ENCODE peak calls at places on chromosomes 11 and 22, in four cellular contexts. T is trophoblast cell, L is ovary, I is A549. A is an unnamed sample.

GRCh38 chr11:118142809-118143208 is 9.8 kb downstream of the SCN4B start:
- DNase-seq in T (peak), L (no peak), I (no peak), A (no peak)

GRCh38 chr11:118088531-118088930 is 1.8 kb upstream of the SMIM35 start:
- DNase-seq in T (no peak), L (no peak), I (no peak), A (peak)

GRCh38 chr11:35546317-35546716 is 20.9 kb upstream of the PAMR1 start:
- DNase-seq in T (no peak), L (no peak), I (no peak), A (no peak)

GRCh38 chr11:28835790-28836189 is 727.6 kb downstream of the METTL15 start:
- DNase-seq in T (no peak), L (no peak), I (peak), A (no peak)

GRCh38 chr22:19036523-19037273 is 85.5 kb downstream of the DGCR2 start:
- DNase-seq in T (peak), L (no peak), I (peak), A (no peak)

GRCh38 chr11:19225599-19225998 is 15.1 kb downstream of the E2F8 start:
- DNase-seq in T (no peak), L (no peak), I (no peak), A (no peak)

GRCh38 chr11:9250139-9250582 is 15.0 kb downstream of the DENND5A start:
- DNase-seq in T (no peak), L (no peak), I (no peak), A (no peak)

GRCh38 chr11:20310137-20310536 is 53.4 kb upstream of the HTATIP2 start:
- DNase-seq in T (no peak), L (no peak), I (no peak), A (no peak)

GRCh38 chr11:72519220-72519881 is 85.0 kb upstream of the CLPB start:
- DNase-seq in T (no peak), L (no peak), I (no peak), A (no peak)

GRCh38 chr11:118565062-118565461 is 669 bp downstream of the IFT46 start:
- DNase-seq in T (no peak), L (peak), I (no peak), A (peak)

GRCh38 chr11:27783701-27784355 is 83.6 kb upstream of the BDNF start:
- DNase-seq in T (no peak), L (no peak), I (no peak), A (no peak)

GRCh38 chr11:86571273-86571948 is 101.0 kb downstream of the ME3 start:
- DNase-seq in T (peak), L (no peak), I (peak), A (no peak)

GRCh38 chr22:26334232-26334631 is 94.8 kb upstream of the ASPHD2 start:
- DNase-seq in T (no peak), L (no peak), I (no peak), A (no peak)

GRCh38 chr22:26333088-26333800 is 95.8 kb upstream of the ASPHD2 start:
- DNase-seq in T (no peak), L (no peak), I (no peak), A (no peak)

GRCh38 chr22:26339755-26340154 is 89.3 kb upstream of the ASPHD2 start:
- DNase-seq in T (no peak), L (no peak), I (no peak), A (no peak)

GRCh38 chr22:26330971-26331625 is 98.0 kb upstream of the ASPHD2 start:
- DNase-seq in T (peak), L (no peak), I (peak), A (peak)

DNA sequence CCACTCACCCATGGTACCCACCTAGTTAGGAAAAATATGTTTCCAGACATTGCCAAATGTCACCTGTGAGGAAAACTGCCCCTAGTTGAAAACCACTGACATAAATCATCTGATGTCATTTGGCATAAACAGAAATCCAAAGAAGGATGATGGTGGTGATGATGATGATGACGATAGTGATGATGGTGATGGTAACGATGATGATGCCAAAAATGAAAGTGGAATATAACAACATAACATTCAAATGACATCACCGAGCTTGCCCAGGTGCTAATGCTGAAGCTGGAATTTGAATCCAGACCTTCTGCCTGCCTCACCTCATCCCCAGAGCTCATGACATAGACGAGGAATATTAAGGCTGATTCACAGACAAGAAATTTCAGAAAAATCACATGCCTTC is 92.3 kb upstream of the ASPHD2 start:
- DNase-seq in T (peak), L (no peak), I (no peak), A (no peak)
- H3K27ac ChIP-seq in T (no peak), L (no peak), I (no peak), A (no peak)

DNA sequence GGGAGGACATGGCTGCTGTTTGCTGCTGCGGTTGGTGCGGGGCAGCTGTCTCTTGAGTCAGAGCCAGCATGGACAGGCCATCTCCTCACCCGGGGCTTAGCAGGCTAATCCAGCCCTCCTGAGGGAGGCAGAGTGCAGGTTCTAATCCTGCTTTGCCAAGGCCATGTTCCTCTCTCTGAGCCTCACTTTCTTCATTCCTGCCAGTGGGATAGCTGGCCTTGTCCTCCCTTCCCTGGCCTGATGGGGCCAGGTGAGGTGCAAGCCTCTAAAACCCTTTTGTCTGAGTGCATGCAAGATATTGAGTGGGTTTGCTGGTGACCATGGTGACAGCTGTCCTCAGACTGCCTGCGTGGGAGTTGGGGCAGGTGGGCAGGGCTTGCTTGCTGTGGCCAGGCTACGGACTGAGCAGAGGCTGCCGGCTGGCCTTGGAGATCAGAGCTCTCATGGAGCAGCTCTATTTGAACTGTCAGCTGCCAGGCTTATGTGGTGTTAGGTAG is 3.6 kb downstream of the USP35 start:
- DNase-seq in T (no peak), L (no peak), I (no peak), A (no peak)
- H3K27ac ChIP-seq in T (no peak), L (no peak), I (no peak), A (no peak)

GRCh38 chr11:1382429-1382828 is 7.3 kb upstream of the BRSK2 start:
- DNase-seq in T (no peak), L (no peak), I (no peak), A (peak)
- H3K27ac ChIP-seq in T (no peak), L (no peak), I (peak), A (no peak)

GRCh38 chr11:101442171-101442570 is 141.6 kb downstream of the TRPC6 start:
- DNase-seq in T (peak), L (no peak), I (no peak), A (no peak)
- H3K27ac ChIP-seq in T (no peak), L (no peak), I (no peak), A (peak)

GRCh38 chr11:44954051-44954906 is 3.6 kb upstream of the TP53I11 start:
- DNase-seq in T (no peak), L (no peak), I (no peak), A (no peak)
- H3K27ac ChIP-seq in T (no peak), L (no peak), I (peak), A (no peak)

GRCh38 chr22:29272624-29273023 is 4.6 kb downstream of the EWSR1 start:
- DNase-seq in T (no peak), L (no peak), I (no peak), A (no peak)
- H3K27ac ChIP-seq in T (no peak), L (no peak), I (no peak), A (no peak)